ENCODE peak calls at places on chromosomes 2 and 18, in nine cellular contexts. F, C, X, M, I, P, H, G and D are unnamed samples.

GRCh38 chr18:22900558-22901183 is 32.5 kb upstream of the RBBP8 start:
- DNase-seq in C (no peak), F (no peak), I (no peak), G (peak; percentile 19), X (no peak), M (no peak), H (peak; percentile 76), P (no peak), D (no peak)

GRCh38 chr18:6606411-6607085 is 123.0 kb upstream of the ARHGAP28 start:
- DNase-seq in I (no peak), M (no peak), H (no peak), G (peak; percentile 80), F (no peak), C (no peak), P (no peak), X (no peak), D (no peak)

GRCh38 chr18:73793386-73793785 is 354.2 kb downstream of the FBXO15 start:
- DNase-seq in F (no peak), C (peak; percentile 74), I (no peak), P (no peak), M (no peak), X (no peak), G (no peak), H (no peak), D (no peak)

GRCh38 chr2:56206250-56206649 is 22.5 kb downstream of the CCDC85A start:
- DNase-seq in F (no peak), I (no peak), P (no peak), G (no peak), C (no peak), M (no peak), X (no peak), H (no peak), D (no peak)

GRCh38 chr18:37575646-37576045 is 10.0 kb upstream of the CELF4 start:
- DNase-seq in C (no peak), F (peak; percentile 72), P (no peak), H (peak; percentile 85), M (no peak), I (no peak), X (no peak), G (peak; percentile 90), D (no peak)

GRCh38 chr2:32009479-32010256 is 1.1 kb downstream of the MEMO1 start:
- DNase-seq in C (no peak), H (no peak), P (no peak), G (no peak), X (peak; percentile 29), I (no peak), F (no peak), M (peak; percentile 29), D (peak; percentile 60)

GRCh38 chr2:21395366-21395765 is 271.6 kb downstream of the TDRD15 start:
- DNase-seq in H (no peak), G (peak; percentile 3), M (peak; percentile 16), I (no peak), P (no peak), C (no peak), F (peak; percentile 5), X (no peak), D (no peak)

GRCh38 chr2:188588235-188588634 is 296.6 kb downstream of the GULP1 start:
- DNase-seq in P (no peak), C (peak; percentile 9), I (no peak), G (no peak), H (no peak), F (no peak), X (no peak), M (no peak), D (no peak)

GRCh38 chr18:63879684-63880083 is 7.8 kb upstream of the SERPINB2 start:
- DNase-seq in C (peak; percentile 83), X (no peak), I (no peak), F (no peak), G (no peak), M (no peak), P (no peak), H (no peak), D (no peak)

GRCh38 chr2:218986148-218986761 is 1.3 kb upstream of the FEV start:
- DNase-seq in C (no peak), X (no peak), P (no peak), M (no peak), F (no peak), H (no peak), I (no peak), G (no peak), D (no peak)

GRCh38 chr2:129734343-129735034 is 245.0 kb upstream of the RAB6C start:
- DNase-seq in I (no peak), G (no peak), C (no peak), X (no peak), F (no peak), H (no peak), M (no peak), P (no peak), D (no peak)

GRCh38 chr18:59561596-59561995 is 135.6 kb downstream of the CCBE1 start:
- DNase-seq in M (no peak), C (no peak), H (no peak), X (no peak), F (no peak), P (no peak), G (no peak), I (no peak), D (no peak)

GRCh38 chr18:13661779-13662271 is 64.5 kb downstream of the FAM210A start:
- DNase-seq in C (no peak), P (no peak), G (no peak), F (no peak), H (no peak), M (no peak), X (no peak), I (no peak), D (no peak)